ENCODE peak calls at places on chromosomes 11 and 22, in ten cellular contexts. N is stomach, S is HCT116, M is SK-N-SH, G is transverse colon, A is sigmoid colon, J is breast epithelium, Y is endothelial cell of umbilical vein, B is H1, P is HepG2. E is an unnamed sample.

GRCh38 chr11:1765871-1766718 is 2.4 kb upstream of the CTSD start:
- DNase-seq in J (no peak), G (no peak), N (no peak), Y (no peak), M (no peak), A (peak), S (no peak), P (no peak), B (peak), E (peak)

GRCh38 chr22:21947040-21948014 is 5.3 kb downstream of the PPM1F start:
- DNase-seq in N (no peak), P (peak), S (no peak), Y (peak), B (peak), J (no peak), M (peak), G (no peak), A (no peak), E (peak)

GRCh38 chr11:120123946-120124345 is 14.0 kb downstream of the TRIM29 start:
- DNase-seq in M (no peak), S (no peak), Y (no peak), J (no peak), G (peak), P (no peak), B (no peak), N (peak), A (no peak), E (no peak)

GRCh38 chr11:85815186-85815911 is 4.4 kb upstream of the SYTL2 start:
- DNase-seq in J (no peak), Y (no peak), B (no peak), N (no peak), P (no peak), S (no peak), G (no peak), M (no peak), A (no peak), E (no peak)

GRCh38 chr11:11567862-11568650 is 53.7 kb downstream of the GALNT18 start:
- DNase-seq in Y (no peak), G (peak), J (no peak), M (no peak), N (no peak), P (no peak), A (peak), B (no peak), S (peak), E (no peak)

GRCh38 chr11:124179311-124179710 is 3.8 kb upstream of the OR10D3 start:
- DNase-seq in G (no peak), S (no peak), M (no peak), P (no peak), N (no peak), A (no peak), J (no peak), Y (no peak), B (no peak), E (no peak)

GRCh38 chr22:50197000-50197800 is 3.6 kb upstream of the SELENOO start:
- DNase-seq in M (no peak), A (no peak), S (no peak), N (no peak), G (no peak), P (no peak), Y (no peak), J (no peak), B (no peak), E (no peak)

GRCh38 chr11:45948341-45948740 is 25.9 kb downstream of the LARGE2 start:
- DNase-seq in S (no peak), N (no peak), M (no peak), A (no peak), G (no peak), Y (no peak), P (no peak), B (no peak), J (no peak), E (no peak)

GRCh38 chr11:27420722-27421572 is 51.6 kb downstream of the LGR4 start:
- DNase-seq in Y (no peak), A (no peak), N (no peak), G (no peak), J (no peak), P (no peak), B (no peak), S (no peak), M (no peak), E (no peak)

GRCh38 chr11:73140213-73141030 is 1.7 kb downstream of the FCHSD2 start:
- DNase-seq in G (no peak), Y (peak), S (no peak), N (peak), A (no peak), M (peak), J (no peak), B (peak), P (no peak), E (peak)

GRCh38 chr11:73141031-73141308 is 1.1 kb downstream of the FCHSD2 start:
- DNase-seq in M (peak), Y (no peak), N (no peak), J (no peak), P (no peak), A (no peak), G (no peak), S (no peak), B (no peak), E (peak)

GRCh38 chr11:73143126-73143838 is 1.2 kb upstream of the FCHSD2 start:
- DNase-seq in G (no peak), J (no peak), S (no peak), N (no peak), A (no peak), M (peak), P (peak), B (no peak), Y (peak), E (no peak)

GRCh38 chr11:73142128-73142377 is at the start of gene FCHSD2:
- DNase-seq in A (no peak), S (no peak), P (no peak), N (no peak), Y (no peak), J (no peak), G (no peak), B (no peak), M (no peak), E (no peak)

GRCh38 chr11:73141309-73142127 is 600 bp downstream of the FCHSD2 start:
- DNase-seq in S (peak), M (peak), Y (peak), J (no peak), N (peak), P (peak), B (peak), A (peak), G (peak), E (peak)
- TF ChIP-seq CTCF in S (no peak), M (no peak), Y (no peak), J (no peak), N (no peak), P (peak), B (no peak), A (no peak), G (no peak), E (no peak)

DNA sequence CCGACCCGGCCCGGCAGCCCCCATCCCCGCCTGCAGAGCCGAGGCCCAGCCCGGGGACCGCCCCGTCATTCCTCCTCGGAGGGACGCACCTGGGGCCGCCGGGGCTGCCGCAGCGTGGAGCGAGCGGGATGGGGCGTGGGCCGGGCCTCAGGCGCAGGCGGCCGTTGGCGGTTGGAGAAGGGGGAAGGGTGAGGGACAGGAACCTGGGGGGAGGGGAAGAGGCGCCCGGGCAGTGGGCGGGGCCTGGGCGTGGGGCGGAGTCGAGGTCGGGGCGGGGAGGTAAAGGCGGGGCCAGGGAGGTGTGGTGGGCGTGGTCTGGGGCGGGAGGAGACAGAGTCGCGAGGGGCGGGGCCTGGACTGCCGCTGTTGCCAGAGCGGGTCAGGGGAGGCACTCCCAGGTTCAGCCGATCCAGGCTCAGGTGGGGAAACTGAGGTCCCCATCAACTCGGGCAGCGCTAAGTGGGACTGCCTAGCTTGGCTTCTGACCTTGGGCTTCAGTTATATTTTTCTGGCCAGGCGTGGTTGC is at the start of gene TESMIN:
- DNase-seq in B (peak), Y (peak), N (peak), A (peak), P (peak), M (peak), G (peak), S (peak), J (peak), E (peak)
- TF ChIP-seq POLR2AphosphoS5 in B (peak), Y (peak), N (no peak), A (no peak), P (no peak), M (no peak), G (no peak), S (peak), J (no peak), E (peak)

GRCh38 chr11:15258433-15259350 is 144.0 kb downstream of the INSC start:
- DNase-seq in A (no peak), B (no peak), Y (no peak), M (no peak), G (no peak), J (no peak), S (peak), P (peak), N (no peak), E (no peak)
- TF ChIP-seq CTCF in A (no peak), B (no peak), Y (no peak), M (no peak), G (no peak), J (no peak), S (peak), P (peak), N (no peak), E (no peak)

GRCh38 chr11:70434813-70435300 is 36.5 kb downstream of the CTTN start:
- DNase-seq in A (no peak), M (peak), P (no peak), S (no peak), G (no peak), B (no peak), J (no peak), N (no peak), Y (no peak), E (no peak)

GRCh38 chr11:70435765-70436500 is 37.6 kb downstream of the CTTN start:
- DNase-seq in P (no peak), J (no peak), M (no peak), B (no peak), Y (no peak), A (no peak), G (no peak), S (no peak), N (no peak), E (no peak)

GRCh38 chr11:70435361-70435760 is 37.0 kb downstream of the CTTN start:
- DNase-seq in N (no peak), Y (no peak), A (no peak), B (no peak), M (no peak), S (no peak), G (no peak), J (no peak), P (no peak), E (no peak)

GRCh38 chr11:70436501-70436860 is 38.2 kb downstream of the CTTN start:
- DNase-seq in N (no peak), J (no peak), S (no peak), G (no peak), M (no peak), Y (no peak), B (no peak), A (no peak), P (no peak), E (no peak)

DNA sequence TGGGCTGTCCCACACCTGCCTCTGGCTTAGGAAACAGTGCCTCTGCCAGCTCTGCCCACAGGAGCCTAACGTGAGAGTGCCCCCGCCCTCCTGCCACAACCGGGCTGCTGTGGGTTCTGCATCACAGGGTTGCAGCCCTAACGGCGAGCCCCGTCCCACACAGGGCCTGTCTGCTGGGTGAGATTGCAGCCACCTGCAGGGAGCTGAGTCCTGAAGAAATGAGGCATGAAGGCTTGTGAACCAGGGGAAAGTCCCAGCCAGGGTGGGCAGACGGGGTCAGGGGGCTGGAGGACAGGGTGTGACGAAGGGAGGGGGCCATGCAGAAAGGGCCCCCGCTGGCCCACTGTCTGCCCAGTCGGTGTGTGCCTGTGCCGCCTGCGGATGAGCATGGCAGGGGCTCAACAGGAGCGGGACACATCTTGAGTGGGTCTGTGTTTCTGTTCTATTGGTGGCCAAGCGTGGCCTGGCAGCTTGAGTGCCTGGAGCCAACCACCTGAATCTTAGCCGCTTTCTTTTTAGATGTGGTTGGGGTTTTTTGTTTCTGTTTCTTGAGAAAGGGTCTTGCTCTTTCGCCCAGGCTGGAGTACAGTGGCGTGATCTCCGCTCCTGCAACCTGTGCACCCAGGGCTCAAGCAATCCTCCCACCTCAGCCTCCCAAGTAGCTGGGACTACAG is 38.9 kb downstream of the CTTN start:
- DNase-seq in M (no peak), S (no peak), Y (no peak), B (no peak), P (no peak), J (no peak), N (no peak), G (no peak), A (no peak), E (no peak)
- TF ChIP-seq POLR2AphosphoS5 in M (no peak), S (no peak), Y (peak), B (no peak), P (no peak), J (no peak), N (no peak), G (no peak), A (no peak), E (peak)

GRCh38 chr11:76672431-76673163 is 2.0 kb upstream of the LRRC32 start:
- DNase-seq in B (no peak), A (no peak), N (no peak), S (no peak), M (no peak), Y (no peak), J (no peak), P (no peak), G (peak), E (peak)

GRCh38 chr11:76669901-76670474 is 559 bp downstream of the LRRC32 start:
- DNase-seq in S (no peak), N (no peak), M (no peak), Y (peak), P (no peak), B (no peak), J (no peak), G (no peak), A (peak), E (peak)

GRCh38 chr11:76671626-76672309 is 1.2 kb upstream of the LRRC32 start:
- DNase-seq in S (no peak), N (no peak), A (no peak), G (no peak), B (no peak), Y (no peak), J (no peak), M (no peak), P (no peak), E (peak)

GRCh38 chr11:76671236-76671590 is 666 bp upstream of the LRRC32 start:
- DNase-seq in B (no peak), M (no peak), J (no peak), S (no peak), Y (no peak), N (no peak), A (no peak), P (no peak), G (no peak), E (no peak)

DNA sequence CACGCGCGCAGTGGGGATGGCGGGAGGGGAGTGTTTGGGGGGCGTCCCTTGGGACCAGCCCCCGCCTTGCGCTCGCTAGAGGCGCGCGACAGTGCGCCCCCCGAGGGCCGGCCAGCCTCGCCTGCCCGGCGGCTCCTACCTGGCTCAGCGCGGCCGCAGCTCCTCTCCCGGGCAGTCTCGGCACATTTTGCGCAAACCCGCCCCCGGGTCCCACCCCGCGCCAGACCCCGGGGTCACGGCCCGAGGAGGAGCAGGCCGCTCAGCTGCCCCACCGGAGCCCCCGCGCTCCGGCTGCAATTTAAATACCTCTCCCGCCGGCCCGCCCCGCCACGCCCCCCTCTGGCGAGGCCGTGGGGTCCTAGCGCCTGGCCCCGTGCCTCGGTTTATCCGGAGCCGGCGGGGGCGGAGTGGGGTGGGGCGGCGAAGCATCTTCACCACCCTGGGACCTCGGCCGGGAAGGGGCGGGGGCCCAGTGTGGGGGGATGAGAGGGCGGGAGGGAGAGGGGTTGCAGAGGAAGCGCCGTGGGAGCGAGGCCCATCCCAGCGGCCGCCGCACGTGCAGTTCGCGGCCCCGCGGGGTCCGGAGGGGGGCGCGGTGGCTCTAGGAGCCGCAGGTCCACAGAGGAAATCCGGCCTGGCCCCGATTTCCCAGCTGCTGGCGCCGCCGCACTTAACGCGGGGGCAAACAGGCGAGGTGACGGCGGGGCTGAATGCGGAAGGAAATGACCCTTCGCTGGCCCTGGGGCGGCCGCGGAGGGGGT is at the start of gene LRRC32:
- DNase-seq in M (peak), A (peak), J (no peak), B (peak), S (no peak), N (peak), Y (peak), P (no peak), G (peak), E (peak)
- TF ChIP-seq CTCF in M (peak), A (no peak), J (no peak), B (no peak), S (no peak), N (no peak), Y (peak), P (no peak), G (no peak), E (no peak)

GRCh38 chr11:48087422-48087821 is 107.1 kb downstream of the PTPRJ start:
- DNase-seq in B (no peak), A (no peak), J (no peak), Y (no peak), S (no peak), G (no peak), N (no peak), P (no peak), M (no peak), E (no peak)

GRCh38 chr11:48090174-48090573 is 109.8 kb downstream of the PTPRJ start:
- DNase-seq in G (no peak), S (no peak), P (no peak), M (no peak), N (no peak), A (no peak), Y (no peak), B (no peak), J (no peak), E (no peak)

GRCh38 chr11:48091426-48092102 is 111.2 kb downstream of the PTPRJ start:
- DNase-seq in N (no peak), Y (no peak), P (no peak), A (no peak), J (no peak), M (no peak), S (no peak), B (peak), G (no peak), E (no peak)

GRCh38 chr11:48087974-48088681 is 107.8 kb downstream of the PTPRJ start:
- DNase-seq in N (peak), A (no peak), P (peak), S (no peak), J (no peak), Y (peak), B (no peak), M (no peak), G (peak), E (no peak)

DNA sequence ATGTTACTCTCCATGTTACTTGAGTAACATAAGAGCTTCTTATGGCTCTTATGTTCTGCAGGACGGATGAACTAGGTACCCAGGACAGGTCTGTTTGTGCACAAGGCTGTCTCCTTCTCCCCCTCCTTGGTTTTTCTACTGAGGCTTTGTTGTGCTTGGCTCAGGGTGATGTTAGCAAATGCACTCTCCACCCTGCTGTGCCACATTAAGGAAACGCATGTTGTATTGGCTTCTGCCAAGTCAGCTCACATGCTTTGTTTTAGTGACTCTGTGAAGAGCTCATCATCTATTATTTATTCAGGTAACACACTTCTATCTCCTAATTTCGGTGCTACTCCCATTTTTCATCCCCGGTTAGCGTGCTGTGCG is 108.3 kb downstream of the PTPRJ start:
- DNase-seq in S (no peak), A (no peak), N (no peak), P (no peak), B (no peak), J (peak), M (no peak), Y (peak), G (no peak), E (no peak)
- TF ChIP-seq POLR2AphosphoS5 in S (no peak), A (no peak), N (no peak), P (no peak), B (no peak), J (no peak), M (no peak), Y (no peak), G (no peak), E (no peak)

GRCh38 chr11:17561111-17561415 is 14.0 kb downstream of the OTOG start:
- DNase-seq in J (no peak), A (peak), N (no peak), M (no peak), G (no peak), Y (no peak), P (no peak), S (no peak), B (no peak), E (no peak)

GRCh38 chr11:17563961-17564686 is 17.1 kb downstream of the OTOG start:
- DNase-seq in P (no peak), B (no peak), A (peak), J (no peak), Y (no peak), M (no peak), S (no peak), N (no peak), G (no peak), E (no peak)

GRCh38 chr11:17563248-17563647 is 16.2 kb downstream of the OTOG start:
- DNase-seq in B (no peak), G (no peak), J (no peak), S (no peak), M (no peak), Y (no peak), N (peak), P (no peak), A (peak), E (no peak)

GRCh38 chr11:17561466-17562001 is 14.5 kb downstream of the OTOG start:
- DNase-seq in Y (no peak), J (no peak), B (no peak), N (no peak), A (peak), S (no peak), G (no peak), P (no peak), M (no peak), E (no peak)

GRCh38 chr11:17564687-17565042 is 17.6 kb downstream of the OTOG start:
- DNase-seq in S (no peak), P (no peak), Y (no peak), B (peak), M (no peak), J (no peak), N (no peak), G (no peak), A (no peak), E (no peak)
- TF ChIP-seq CTCF in S (peak), P (peak), Y (peak), B (peak), M (peak), J (no peak), N (no peak), G (no peak), A (no peak), E (no peak)

GRCh38 chr11:71133946-71134345 is 118.4 kb downstream of the SHANK2 start:
- DNase-seq in J (no peak), S (no peak), Y (no peak), P (no peak), A (no peak), N (no peak), M (no peak), B (no peak), G (no peak), E (peak)
- TF ChIP-seq POLR2AphosphoS5 in J (no peak), S (no peak), Y (no peak), P (no peak), A (no peak), N (no peak), M (no peak), B (no peak), G (no peak), E (no peak)

E was measured in spleen.